ENCODE peak calls at places on chromosomes 16 and 17, in four cellular contexts. Y is anterior cingulate cortex, W is lower leg skin, G is HL-60. U is an unnamed sample.

GRCh38 chr17:278055-279028 is 74.3 kb downstream of the RPH3AL start:
- DNase-seq in Y (no peak), W (peak), G (no peak), U (peak)

GRCh38 chr17:76223802-76224201 is 16.5 kb downstream of the RNF157 start:
- DNase-seq in Y (no peak), W (no peak), G (no peak), U (no peak)

GRCh38 chr16:17831330-17831729 is 360.6 kb upstream of the XYLT1 start:
- DNase-seq in Y (no peak), W (no peak), G (no peak), U (no peak)

GRCh38 chr17:6474376-6474775 is 30.1 kb downstream of the PIMREG start:
- DNase-seq in Y (no peak), W (no peak), G (no peak), U (no peak)

GRCh38 chr17:354651-355556 is 2.3 kb upstream of the RPH3AL start:
- DNase-seq in Y (no peak), W (no peak), G (no peak), U (no peak)

GRCh38 chr17:7466318-7466643 is 13.2 kb downstream of the ZBTB4 start:
- DNase-seq in Y (no peak), W (no peak), G (no peak), U (no peak)

GRCh38 chr16:86872833-86873232 is 294.5 kb downstream of the FOXL1 start:
- DNase-seq in Y (no peak), W (no peak), G (no peak), U (no peak)

GRCh38 chr17:72266099-72266852 is 145.5 kb downstream of the SOX9 start:
- DNase-seq in Y (no peak), W (no peak), G (no peak), U (no peak)

GRCh38 chr16:48133455-48134226 is 22.2 kb downstream of the ABCC12 start:
- DNase-seq in Y (no peak), W (no peak), G (no peak), U (no peak)

GRCh38 chr17:74760404-74761105 is 12.1 kb downstream of the NHERF1 start:
- DNase-seq in Y (peak), W (no peak), G (no peak), U (no peak)

GRCh38 chr16:31427441-31428276 is 501 bp downstream of the COX6A2 start:
- DNase-seq in Y (no peak), W (peak), G (no peak), U (peak)

GRCh38 chr16:54447606-54448440 is 161.2 kb upstream of the IRX3 start:
- DNase-seq in Y (no peak), W (no peak), G (no peak), U (no peak)

GRCh38 chr16:48408688-48409087 is 23.5 kb upstream of the SIAH1 start:
- DNase-seq in Y (no peak), W (peak), G (peak), U (peak)

GRCh38 chr17:488993-489757 is 136.6 kb upstream of the RPH3AL start:
- DNase-seq in Y (no peak), W (no peak), G (peak), U (no peak)

GRCh38 chr17:57724038-57724728 is 20.9 kb downstream of the CCDC182 start:
- DNase-seq in Y (no peak), W (peak), G (no peak), U (no peak)

GRCh38 chr17:38584350-38584925 is 21.3 kb downstream of the SRCIN1 start:
- DNase-seq in Y (peak), W (peak), G (peak), U (peak)

GRCh38 chr16:73711441-73712080 is 585.1 kb upstream of the PSMD7 start:
- DNase-seq in Y (no peak), W (no peak), G (no peak), U (no peak)

GRCh38 chr16:56424404-56424765 is 960 bp downstream of the AMFR start:
- DNase-seq in Y (no peak), W (no peak), G (no peak), U (no peak)

GRCh38 chr17:17382901-17383300 is 79.7 kb downstream of the NT5M start:
- DNase-seq in Y (no peak), W (no peak), G (no peak), U (no peak)

GRCh38 chr17:29929006-29929543 is 953 bp downstream of the SSH2 start:
- DNase-seq in Y (no peak), W (no peak), G (peak), U (peak)

GRCh38 chr16:726438-727290 is at the start of the genes CCDC78 and HAGHL:
- DNase-seq in Y (no peak), W (peak), G (peak), U (peak)

GRCh38 chr16:85477801-85478363 is 135.2 kb upstream of the GSE1 start:
- DNase-seq in Y (no peak), W (no peak), G (no peak), U (no peak)

GRCh38 chr17:17343896-17344506 is 40.8 kb downstream of the NT5M start:
- DNase-seq in Y (no peak), W (peak), G (no peak), U (no peak)

GRCh38 chr16:48831081-48831722 is 221.2 kb upstream of the N4BP1 start:
- DNase-seq in Y (no peak), W (peak), G (no peak), U (no peak)

GRCh38 chr17:68288804-68289203 is 2.1 kb downstream of the SLC16A6 start:
- DNase-seq in Y (no peak), W (peak), G (peak), U (no peak)

GRCh38 chr16:88403794-88404581 is 21.2 kb downstream of the ZNF469 start:
- DNase-seq in Y (no peak), W (no peak), G (no peak), U (no peak)